ENCODE peak calls at places on chromosomes 7 and 10, in nine cellular contexts. A, J, S, G, R, T, M, L and F are unnamed samples.

GRCh38 chr7:80781561-80781979 is 137.3 kb downstream of the SEMA3C start:
- DNase-seq in A (no peak), J (peak), S (no peak), G (no peak), R (peak), T (peak), M (no peak), L (peak), F (no peak)

GRCh38 chr10:13291821-13292773 is 7.8 kb downstream of the PHYH start:
- DNase-seq in A (no peak), J (no peak), S (no peak), G (no peak), R (no peak), T (no peak), M (no peak), L (no peak), F (no peak)

GRCh38 chr7:55017841-55018240 is 976 bp upstream of the EGFR start:
- DNase-seq in A (no peak), J (no peak), S (no peak), G (no peak), R (no peak), T (no peak), M (no peak), L (no peak), F (no peak)

GRCh38 chr7:134327896-134328295 is 11.2 kb upstream of the SLC35B4 start:
- DNase-seq in A (peak), J (peak), S (peak), G (peak), R (peak), T (no peak), M (peak), L (peak), F (peak)

GRCh38 chr7:498678-499641 is 20.7 kb downstream of the PDGFA start:
- DNase-seq in A (no peak), J (no peak), S (no peak), G (no peak), R (no peak), T (no peak), M (no peak), L (no peak), F (no peak)

GRCh38 chr7:106542550-106543220 is 118.3 kb downstream of the CCDC71L start:
- DNase-seq in A (peak), J (peak), S (peak), G (peak), R (peak), T (peak), M (peak), L (peak), F (peak)

GRCh38 chr10:3755440-3756359 is 29.3 kb downstream of the KLF6 start:
- DNase-seq in A (no peak), J (no peak), S (no peak), G (no peak), R (no peak), T (no peak), M (no peak), L (peak), F (no peak)

GRCh38 chr10:3095373-3096139 is 28.2 kb downstream of the PFKP start:
- DNase-seq in A (peak), J (peak), S (no peak), G (no peak), R (no peak), T (peak), M (no peak), L (peak), F (no peak)

GRCh38 chr10:125035136-125035535 is 93.2 kb downstream of the ZRANB1 start:
- DNase-seq in A (no peak), J (peak), S (no peak), G (no peak), R (no peak), T (peak), M (no peak), L (peak), F (no peak)

GRCh38 chr10:131855763-131856401 is 44.9 kb upstream of the PPP2R2D start:
- DNase-seq in A (no peak), J (no peak), S (no peak), G (no peak), R (no peak), T (no peak), M (no peak), L (no peak), F (no peak)

GRCh38 chr7:130037703-130038102 is 13.5 kb downstream of the ZC3HC1 start:
- DNase-seq in A (no peak), J (no peak), S (no peak), G (no peak), R (no peak), T (no peak), M (no peak), L (no peak), F (no peak)

GRCh38 chr10:122086416-122087240 is 97.7 kb downstream of the TACC2 start:
- DNase-seq in A (no peak), J (no peak), S (no peak), G (no peak), R (no peak), T (no peak), M (no peak), L (no peak), F (no peak)

GRCh38 chr10:125020871-125021270 is 78.9 kb downstream of the ZRANB1 start:
- DNase-seq in A (no peak), J (no peak), S (no peak), G (no peak), R (no peak), T (no peak), M (no peak), L (no peak), F (no peak)

GRCh38 chr7:111107989-111108388 is 17.1 kb downstream of the LRRN3 start:
- DNase-seq in A (no peak), J (no peak), S (no peak), G (no peak), R (no peak), T (no peak), M (no peak), L (no peak), F (no peak)